ENCODE peak calls at places on chromosome 3, in seven cellular contexts. S, W, P, K, X, E and Z are unnamed samples.

GRCh38 chr3:194941360-194941955 is 255.8 kb downstream of the FAM43A start:
- DNase-seq in X (no peak), P (no peak), E (no peak), S (no peak), K (no peak), W (no peak), Z (no peak)

GRCh38 chr3:2024037-2024436 is 74.6 kb upstream of the CNTN4 start:
- DNase-seq in X (no peak), K (no peak), S (no peak), E (peak; percentile 31), W (no peak), P (no peak), Z (no peak)

GRCh38 chr3:171556574-171557145 is 96.5 kb upstream of the TNIK start:
- DNase-seq in E (peak; percentile 55), P (peak; percentile 31), X (no peak), W (no peak), K (no peak), S (no peak), Z (peak; percentile 41)

GRCh38 chr3:129626744-129627349 is 20.4 kb upstream of the PLXND1 start:
- DNase-seq in K (peak; percentile 86), E (peak; percentile 86), W (peak; percentile 89), P (peak; percentile 88), X (peak; percentile 97), S (peak; percentile 56), Z (peak; percentile 100)

GRCh38 chr3:172673210-172673679 is 37.6 kb downstream of the NCEH1 start:
- DNase-seq in K (peak; percentile 86), X (peak; percentile 42), E (peak; percentile 92), P (peak; percentile 89), S (no peak), W (peak; percentile 51), Z (peak; percentile 93)

GRCh38 chr3:147130461-147130860 is 275.9 kb downstream of the ZIC4 start:
- DNase-seq in W (no peak), K (no peak), X (no peak), E (no peak), S (no peak), P (peak; percentile 39), Z (no peak)

GRCh38 chr3:196008929-196009328 is 73.0 kb downstream of the TFRC start:
- DNase-seq in E (no peak), X (no peak), W (no peak), S (no peak), P (no peak), K (no peak), Z (no peak)

GRCh38 chr3:126348308-126348920 is 8.8 kb downstream of the KLF15 start:
- DNase-seq in W (no peak), P (peak; percentile 14), S (no peak), X (no peak), K (no peak), E (no peak), Z (no peak)

GRCh38 chr3:87468938-87469337 is 192.6 kb upstream of the POU1F1 start:
- DNase-seq in E (no peak), K (no peak), W (no peak), X (no peak), S (no peak), P (peak; percentile 7), Z (no peak)

GRCh38 chr3:180546863-180547262 is 55.1 kb upstream of the TTC14 start:
- DNase-seq in P (no peak), S (no peak), W (no peak), X (no peak), K (no peak), E (no peak), Z (no peak)

GRCh38 chr3:12287727-12288465 is 974 bp upstream of the PPARG start:
- DNase-seq in X (peak; percentile 70), W (no peak), P (peak; percentile 31), S (peak; percentile 54), K (peak; percentile 12), E (peak; percentile 42), Z (peak; percentile 63)

GRCh38 chr3:28743843-28744242 is 395.2 kb upstream of the AZI2 start:
- DNase-seq in W (no peak), X (no peak), S (no peak), K (no peak), E (peak; percentile 11), P (no peak), Z (peak; percentile 2)

GRCh38 chr3:194777729-194778128 is 92.0 kb downstream of the FAM43A start:
- DNase-seq in K (no peak), P (no peak), X (no peak), S (peak; percentile 19), E (no peak), W (no peak), Z (no peak)

GRCh38 chr3:42665050-42665878 is 11.8 kb downstream of the ZBTB47 start:
- DNase-seq in P (no peak), W (no peak), E (no peak), X (no peak), K (no peak), S (no peak), Z (no peak)

GRCh38 chr3:101574388-101575156 is 592 bp downstream of the PCNP start:
- DNase-seq in K (peak; percentile 65), E (peak; percentile 70), W (peak; percentile 28), S (peak; percentile 67), P (peak; percentile 69), X (peak; percentile 41), Z (no peak)

GRCh38 chr3:148379763-148380162 is 317.9 kb upstream of the AGTR1 start:
- DNase-seq in K (no peak), P (peak; percentile 84), S (no peak), E (peak; percentile 59), X (peak; percentile 11), W (peak; percentile 19), Z (peak; percentile 55)

GRCh38 chr3:107241217-107241616 is 136.0 kb upstream of the CCDC54 start:
- DNase-seq in E (peak; percentile 77), X (no peak), S (no peak), W (peak; percentile 49), K (peak; percentile 28), P (peak; percentile 56), Z (peak; percentile 63)

GRCh38 chr3:149367021-149367840 is 10.2 kb downstream of the TM4SF1 start:
- DNase-seq in E (peak; percentile 90), W (peak; percentile 82), P (peak; percentile 90), S (no peak), K (peak; percentile 42), X (no peak), Z (peak; percentile 92)

GRCh38 chr3:66483006-66483928 is 17.6 kb downstream of the LRIG1 start:
- DNase-seq in S (no peak), P (peak; percentile 44), E (no peak), W (no peak), K (no peak), X (no peak), Z (no peak)

GRCh38 chr3:59641169-59641914 is 591.5 kb upstream of the CFAP20DC start:
- DNase-seq in E (peak; percentile 31), S (no peak), X (no peak), P (peak; percentile 15), W (no peak), K (no peak), Z (no peak)

GRCh38 chr3:45075821-45076625 is 49.9 kb downstream of the CLEC3B start:
- DNase-seq in P (no peak), X (no peak), E (no peak), W (no peak), S (no peak), K (no peak), Z (no peak)

GRCh38 chr3:164250923-164251322 is 827.4 kb downstream of the SI start:
- DNase-seq in S (no peak), E (no peak), K (no peak), W (no peak), X (no peak), P (no peak), Z (no peak)
- TF ChIP-seq CTCF in S (no peak), E (no peak), K (no peak), W (no peak), X (no peak), P (no peak), Z (no peak)

GRCh38 chr3:48504051-48504946 is at the start of gene SHISA5:
- DNase-seq in W (no peak), X (peak; percentile 81), K (peak; percentile 64), S (peak; percentile 67), E (peak; percentile 69), P (peak; percentile 54), Z (peak; percentile 59)
- TF ChIP-seq CTCF in W (no peak), X (no peak), K (no peak), S (no peak), E (no peak), P (no peak), Z (no peak)

GRCh38 chr3:15107075-15107947 is 8.4 kb upstream of the RBSN start:
- DNase-seq in S (no peak), W (no peak), P (no peak), X (no peak), K (no peak), E (no peak), Z (no peak)
- TF ChIP-seq CTCF in S (no peak), W (no peak), P (no peak), X (no peak), K (no peak), E (no peak), Z (no peak)

GRCh38 chr3:143674100-143674968 is 173.9 kb downstream of the SLC9A9 start:
- DNase-seq in K (peak; percentile 84), W (peak; percentile 56), E (peak; percentile 82), X (peak; percentile 65), P (peak; percentile 89), S (peak; percentile 76), Z (peak; percentile 88)
- TF ChIP-seq CTCF in K (peak; percentile 90), W (peak; percentile 87), E (peak; percentile 90), X (peak; percentile 88), P (peak; percentile 90), S (peak; percentile 85), Z (peak; percentile 96)

DNA sequence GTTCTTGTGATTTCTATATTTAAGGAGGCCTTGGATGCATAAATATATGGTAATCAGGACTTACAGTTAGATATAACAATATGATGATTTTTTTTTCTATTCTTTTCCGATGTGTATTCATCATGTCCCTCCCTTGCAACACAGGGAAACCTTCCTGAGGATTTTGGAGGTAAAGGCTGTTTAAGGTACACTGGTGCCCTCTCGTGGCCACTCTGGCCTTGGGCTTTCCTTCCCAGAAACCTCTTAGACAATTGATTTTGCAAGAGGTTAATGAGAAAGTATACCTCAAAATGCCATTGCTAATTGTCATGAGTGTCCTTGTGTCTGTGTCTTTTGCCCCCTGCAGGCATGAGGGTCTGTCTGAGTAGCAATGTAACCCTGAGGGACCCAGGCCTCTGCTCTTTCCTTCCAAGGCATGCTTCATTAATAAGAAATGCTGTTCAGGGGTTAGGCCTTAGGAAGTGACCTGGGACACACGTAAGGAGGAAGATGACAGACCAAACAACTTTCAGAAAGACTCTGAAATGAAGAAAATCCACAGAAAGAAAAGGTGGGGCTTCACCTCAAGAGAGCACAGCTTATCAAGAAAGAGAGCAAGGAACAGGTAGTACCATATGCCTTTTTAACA is 70.3 kb upstream of the PPP2R3A start:
- DNase-seq in K (peak; percentile 69), S (peak; percentile 78), P (peak; percentile 91), E (peak; percentile 83), X (peak; percentile 44), W (peak; percentile 18), Z (peak; percentile 90)
- TF ChIP-seq CTCF in K (peak; percentile 70), S (peak; percentile 74), P (peak; percentile 96), E (peak; percentile 83), X (peak; percentile 74), W (peak; percentile 75), Z (peak; percentile 95)